ENCODE peak calls at places on chromosome 19, in nine cellular contexts. R is NCI-H2081; P is dermis microvascular lymphatic vessel endothelial cell; T is endothelial cell of umbilical vein; E is NCI-H69; D is stimulated activated CD8-positive, alpha-beta memory T cell treated with anti-CD3 and anti-CD28 coated beads, Interleukin-4, amount 100 ng/mL, for 24 hours; G is putamen; C is left ventricle myocardium inferior; Q is tibial nerve. M is an unnamed sample.
A peak's percentile ranks its signal among the peaks of the same experiment; 100 is the strongest.

GRCh38 chr19:54436031-54436523 is 12.9 kb upstream of the LENG8 start:
- DNase-seq in R (no peak), P (no peak), T (no peak), E (no peak), D (no peak), G (no peak), C (no peak), Q (no peak), M (no peak)

GRCh38 chr19:47467914-47468313 is 3.8 kb downstream of the SLC8A2 start:
- DNase-seq in R (no peak), P (no peak), T (no peak), E (no peak), D (no peak), G (no peak), C (no peak), Q (no peak), M (no peak)

GRCh38 chr19:57055956-57056355 is 63.8 kb upstream of the USP29 start:
- DNase-seq in R (no peak), P (no peak), T (no peak), E (no peak), D (no peak), G (no peak), C (no peak), Q (no peak), M (no peak)

GRCh38 chr19:39832341-39833083 is 1.4 kb downstream of the DYRK1B start:
- DNase-seq in R (no peak), P (no peak), T (no peak), E (no peak), D (no peak), G (no peak), C (no peak), Q (no peak), M (no peak)

GRCh38 chr19:53545271-53546065 is 7.5 kb downstream of the ZNF331 start:
- DNase-seq in R (no peak), P (peak; percentile 66), T (peak; percentile 9), E (no peak), D (no peak), G (no peak), C (no peak), Q (no peak), M (peak; percentile 80)

GRCh38 chr19:58543826-58544590 is at the start of gene TRIM28:
- DNase-seq in R (no peak), P (peak; percentile 99), T (peak; percentile 99), E (no peak), D (peak; percentile 100), G (peak; percentile 98), C (peak; percentile 98), Q (peak; percentile 95), M (peak; percentile 100)

GRCh38 chr19:10289836-10290438 is at the start of gene ICAM5:
- DNase-seq in R (peak; percentile 43), P (no peak), T (no peak), E (peak; percentile 84), D (no peak), G (peak; percentile 55), C (no peak), Q (no peak), M (no peak)

GRCh38 chr19:49881672-49882394 is 4.3 kb downstream of the TBC1D17 start:
- DNase-seq in R (no peak), P (no peak), T (no peak), E (no peak), D (no peak), G (no peak), C (no peak), Q (no peak), M (no peak)

GRCh38 chr19:12703056-12703455 is 6.6 kb upstream of the FBXW9 start:
- DNase-seq in R (no peak), P (peak; percentile 64), T (peak; percentile 60), E (peak; percentile 77), D (no peak), G (no peak), C (no peak), Q (no peak), M (peak; percentile 34)

GRCh38 chr19:30696514-30696913 is 324.3 kb downstream of the ZNF536 start:
- DNase-seq in R (no peak), P (no peak), T (no peak), E (no peak), D (no peak), G (no peak), C (no peak), Q (no peak), M (peak; percentile 86)

GRCh38 chr19:49889687-49890348 is 6.9 kb downstream of the IL4I1 start:
- DNase-seq in R (peak; percentile 32), P (peak; percentile 83), T (peak; percentile 79), E (peak; percentile 86), D (peak; percentile 49), G (no peak), C (peak; percentile 74), Q (peak; percentile 54), M (no peak)

GRCh38 chr19:51919606-51920005 is 7.7 kb upstream of the ZNF613 start:
- DNase-seq in R (no peak), P (no peak), T (no peak), E (no peak), D (no peak), G (no peak), C (no peak), Q (no peak), M (no peak)

GRCh38 chr19:17616961-17617806 is 61.7 kb downstream of the COLGALT1 start:
- DNase-seq in R (no peak), P (no peak), T (no peak), E (no peak), D (no peak), G (no peak), C (no peak), Q (no peak), M (no peak)

GRCh38 chr19:49222011-49222410 is 64.4 kb downstream of the TRPM4 start:
- DNase-seq in R (no peak), P (no peak), T (no peak), E (no peak), D (no peak), G (no peak), C (no peak), Q (no peak), M (no peak)

GRCh38 chr19:45305421-45305820 is 17.3 kb downstream of the CKM start:
- DNase-seq in R (no peak), P (peak; percentile 37), T (no peak), E (no peak), D (no peak), G (no peak), C (no peak), Q (no peak), M (no peak)

GRCh38 chr19:46784262-46785053 is 3.9 kb downstream of the SLC1A5 start:
- DNase-seq in R (peak; percentile 15), P (peak; percentile 80), T (peak; percentile 74), E (peak; percentile 69), D (peak; percentile 62), G (no peak), C (peak; percentile 69), Q (peak; percentile 63), M (peak; percentile 58)

GRCh38 chr19:49591731-49592485 is 926 bp downstream of the PRR12 start:
- DNase-seq in R (peak; percentile 53), P (peak; percentile 52), T (peak; percentile 59), E (peak; percentile 78), D (peak; percentile 24), G (peak; percentile 53), C (peak; percentile 40), Q (no peak), M (peak; percentile 66)

GRCh38 chr19:2610637-2611482 is 91.6 kb downstream of the GNG7 start:
- DNase-seq in R (peak; percentile 77), P (peak; percentile 89), T (peak; percentile 85), E (peak; percentile 81), D (peak; percentile 81), G (peak; percentile 68), C (peak; percentile 94), Q (peak; percentile 87), M (peak; percentile 96)

GRCh38 chr19:18433735-18434398 is 4.1 kb downstream of the ISYNA1 start:
- DNase-seq in R (no peak), P (no peak), T (no peak), E (no peak), D (no peak), G (no peak), C (no peak), Q (no peak), M (no peak)

GRCh38 chr19:16067205-16067938 is 8.9 kb upstream of the TPM4 start:
- DNase-seq in R (no peak), P (peak; percentile 58), T (peak; percentile 50), E (no peak), D (no peak), G (no peak), C (no peak), Q (no peak), M (no peak)

GRCh38 chr19:44912854-44913253 is 1.6 kb upstream of the APOC1 start:
- DNase-seq in R (no peak), P (no peak), T (no peak), E (no peak), D (no peak), G (peak; percentile 89), C (no peak), Q (no peak), M (no peak)

GRCh38 chr19:38231918-38232317 is 7.9 kb upstream of the DPF1 start:
- DNase-seq in R (no peak), P (no peak), T (no peak), E (no peak), D (no peak), G (no peak), C (no peak), Q (no peak), M (no peak)

GRCh38 chr19:41323430-41324125 is 13.6 kb downstream of the CCDC97 start:
- DNase-seq in R (no peak), P (peak; percentile 98), T (peak; percentile 98), E (peak; percentile 94), D (no peak), G (no peak), C (peak; percentile 62), Q (peak; percentile 65), M (peak; percentile 96)

GRCh38 chr19:2775556-2776430 is 7.3 kb downstream of the SGTA start:
- DNase-seq in R (no peak), P (peak; percentile 77), T (peak; percentile 64), E (no peak), D (peak; percentile 68), G (no peak), C (peak; percentile 71), Q (peak; percentile 53), M (no peak)

GRCh38 chr19:532578-533484 is 1.3 kb downstream of the CDC34 start:
- DNase-seq in R (no peak), P (peak; percentile 79), T (peak; percentile 85), E (peak; percentile 68), D (no peak), G (peak; percentile 81), C (peak; percentile 86), Q (peak; percentile 50), M (no peak)

GRCh38 chr19:11821474-11821873 is 7.4 kb downstream of the ZNF440 start:
- DNase-seq in R (no peak), P (no peak), T (no peak), E (no peak), D (no peak), G (no peak), C (no peak), Q (no peak), M (no peak)

GRCh38 chr19:48745208-48745995 is 1.3 kb downstream of the IZUMO1 start:
- DNase-seq in R (peak; percentile 22), P (peak; percentile 75), T (peak; percentile 56), E (peak; percentile 63), D (peak; percentile 28), G (peak; percentile 82), C (no peak), Q (no peak), M (no peak)

GRCh38 chr19:16104722-16105121 is 7.0 kb upstream of the RAB8A start:
- DNase-seq in R (no peak), P (no peak), T (no peak), E (no peak), D (no peak), G (no peak), C (no peak), Q (no peak), M (no peak)

GRCh38 chr19:38209152-38209551 is 14.9 kb downstream of the DPF1 start:
- DNase-seq in R (no peak), P (no peak), T (no peak), E (no peak), D (no peak), G (no peak), C (no peak), Q (no peak), M (no peak)

GRCh38 chr19:9445037-9445436 is 9.7 kb upstream of the ZNF266 start:
- DNase-seq in R (no peak), P (no peak), T (no peak), E (no peak), D (no peak), G (no peak), C (no peak), Q (no peak), M (no peak)

GRCh38 chr19:45162464-45163143 is 1.8 kb upstream of the NKPD1 start:
- DNase-seq in R (no peak), P (no peak), T (no peak), E (no peak), D (no peak), G (no peak), C (no peak), Q (no peak), M (no peak)